ENCODE peak calls at places on chromosomes 4 and X, in five cellular contexts. K is Panc1, Q is AG04449, D is fibroblast of the aortic adventitia, X is endodermal cell. A is an unnamed sample.

GRCh38 chr4:153447175-153447887 is 18.8 kb upstream of the TMEM131L start:
- DNase-seq in Q (no peak), D (peak; percentile 84), K (no peak), X (no peak), A (no peak)

GRCh38 chrX:53686151-53686885 is at the start of gene HUWE1:
- DNase-seq in D (peak; percentile 61), X (peak; percentile 94), K (no peak), Q (no peak), A (no peak)

GRCh38 chrX:1466232-1466661 is 13.5 kb upstream of the ASMTL start:
- DNase-seq in Q (no peak), K (no peak), D (no peak), X (peak; percentile 34), A (no peak)

GRCh38 chrX:151225843-151226242 is 49.5 kb downstream of the GPR50 start:
- DNase-seq in X (no peak), Q (no peak), K (no peak), D (no peak), A (no peak)

GRCh38 chr4:102553982-102554381 is 52.8 kb downstream of the NFKB1 start:
- DNase-seq in X (no peak), K (no peak), Q (no peak), D (no peak), A (no peak)

GRCh38 chrX:96619588-96619987 is 65.1 kb upstream of the DIAPH2 start:
- DNase-seq in D (peak; percentile 55), Q (peak; percentile 0), X (no peak), K (no peak), A (no peak)

GRCh38 chr4:14334166-14334565 is 668.1 kb upstream of the CPEB2 start:
- DNase-seq in D (no peak), K (no peak), Q (no peak), X (no peak), A (peak; percentile 12)

GRCh38 chrX:129840334-129840733 is 3.4 kb downstream of the ZDHHC9 start:
- DNase-seq in Q (no peak), K (no peak), D (no peak), X (no peak), A (no peak)

GRCh38 chrX:52424658-52425057 is 55.8 kb downstream of the XAGE2 start:
- DNase-seq in K (no peak), Q (no peak), D (peak; percentile 26), X (no peak), A (no peak)

GRCh38 chr4:78520808-78521226 is 30.8 kb upstream of the ANXA3 start:
- DNase-seq in K (no peak), Q (no peak), X (no peak), D (peak; percentile 90), A (peak; percentile 77)

GRCh38 chr4:173284463-173284862 is 49.7 kb downstream of the HMGB2 start:
- DNase-seq in D (no peak), K (no peak), X (no peak), Q (no peak), A (no peak)

GRCh38 chr4:173277340-173277739 is 56.8 kb downstream of the HMGB2 start:
- DNase-seq in X (no peak), Q (no peak), K (no peak), D (no peak), A (no peak)

GRCh38 chr4:173281001-173281400 is 53.2 kb downstream of the HMGB2 start:
- DNase-seq in K (no peak), X (no peak), Q (no peak), D (no peak), A (no peak)

GRCh38 chr4:173287486-173287885 is 46.7 kb downstream of the HMGB2 start:
- DNase-seq in Q (no peak), X (no peak), D (no peak), K (no peak), A (no peak)

GRCh38 chr4:173281420-173282333 is 52.5 kb downstream of the HMGB2 start:
- DNase-seq in K (no peak), D (no peak), Q (no peak), X (no peak), A (no peak)
- H3K4me3 ChIP-seq in K (no peak overlapping the region), D (no peak overlapping the region), Q (no peak overlapping the region), X (no peak overlapping the region), A (no peak overlapping the region)

GRCh38 chr4:5707366-5708133 is 809 bp downstream of the EVC2 start:
- DNase-seq in K (no peak), D (no peak), X (no peak), Q (no peak), A (no peak)
- H3K4me3 ChIP-seq in K (no peak overlapping the region), D (peak overlapping the region; percentile 80), X (peak overlapping the region; percentile 78), Q (peak overlapping the region; percentile 65), A (peak overlapping the region; percentile 68)

DNA sequence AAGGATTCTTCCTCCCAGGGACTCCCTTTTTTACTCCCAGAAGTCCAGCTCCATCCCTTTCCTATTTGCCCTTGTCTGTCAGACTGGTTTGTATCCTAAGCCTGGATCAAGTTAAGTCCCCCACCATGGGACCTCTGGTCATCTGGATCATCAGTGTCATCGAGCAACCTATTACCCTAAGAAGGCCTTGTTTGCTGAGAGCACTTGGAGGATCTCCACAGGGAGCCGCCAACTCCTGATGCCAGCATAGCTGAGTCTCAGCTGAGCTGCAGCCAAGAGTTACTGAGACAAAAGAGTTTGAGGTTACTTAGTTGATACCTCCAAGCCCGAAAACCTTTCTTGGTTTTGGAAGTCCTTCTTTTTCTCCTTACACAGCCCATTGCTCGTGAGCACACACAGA is 10.1 kb upstream of the DAPP1 start:
- DNase-seq in D (no peak), X (peak; percentile 61), Q (no peak), K (no peak), A (no peak)
- H3K4me3 ChIP-seq in D (no peak overlapping the region), X (no peak overlapping the region), Q (no peak overlapping the region), K (no peak overlapping the region), A (no peak overlapping the region)

GRCh38 chr4:796206-796605 is 29.7 kb downstream of the CPLX1 start:
- DNase-seq in Q (no peak), D (no peak), X (peak; percentile 16), K (no peak), A (no peak)

GRCh38 chr4:797066-797465 is 28.9 kb downstream of the CPLX1 start:
- DNase-seq in K (no peak), X (no peak), Q (no peak), D (no peak), A (no peak)

GRCh38 chr4:793941-794621 is 31.8 kb downstream of the CPLX1 start:
- DNase-seq in D (no peak), Q (no peak), K (no peak), X (no peak), A (no peak)

GRCh38 chr4:794911-795725 is 30.8 kb downstream of the CPLX1 start:
- DNase-seq in K (no peak), X (peak; percentile 66), D (no peak), Q (no peak), A (no peak)

DNA sequence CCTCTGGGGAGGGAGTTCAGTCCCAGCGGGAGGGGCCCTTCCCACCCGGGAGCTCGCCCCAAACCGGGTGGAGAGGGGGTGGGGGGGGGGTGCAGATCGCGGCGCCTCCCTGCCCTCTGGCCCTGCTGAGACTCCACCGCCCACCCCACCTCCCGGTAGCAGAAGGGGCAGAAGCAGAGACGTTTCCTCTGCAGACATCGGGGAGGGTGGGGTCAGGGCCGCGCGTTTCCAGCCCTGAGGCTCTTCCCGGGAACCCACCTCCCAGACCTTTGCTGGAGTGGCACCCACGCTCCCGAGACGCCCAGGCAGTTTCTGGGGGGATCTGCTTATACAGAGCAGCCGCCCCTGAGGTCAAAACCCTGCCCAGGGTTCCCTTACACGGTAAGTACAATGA is 30.2 kb downstream of the CPLX1 start:
- DNase-seq in K (no peak), Q (no peak), D (no peak), X (peak; percentile 44), A (no peak)
- H3K4me3 ChIP-seq in K (no peak overlapping the region), Q (no peak overlapping the region), D (no peak overlapping the region), X (no peak overlapping the region), A (no peak overlapping the region)

GRCh38 chrX:153828723-153829548 is 1.4 kb downstream of the PDZD4 start:
- DNase-seq in K (no peak), Q (no peak), X (peak; percentile 88), D (no peak), A (no peak)
- H3K4me3 ChIP-seq in K (peak overlapping the region; percentile 55), Q (no peak overlapping the region), X (peak overlapping the region; percentile 83), D (no peak overlapping the region), A (peak overlapping the region; percentile 15)